ENCODE peak calls at places on chromosomes 2 and 18, in five cellular contexts. M is activated naive CD4-positive, alpha-beta T cell treated with Interleukin-2 at 50 U/mL for 16 hours; X is AG20443; G is GM12892; P is RKO. A is an unnamed sample.
A peak's percentile ranks its signal among the peaks of the same experiment; 100 is the strongest.

GRCh38 chr2:180709392-180710145 is 270.8 kb upstream of the UBE2E3 start:
- DNase-seq in X (no peak), M (no peak), G (no peak), P (no peak), A (no peak)

GRCh38 chr2:173963323-173963816 is 1.8 kb downstream of the SP3 start:
- DNase-seq in X (no peak), P (peak; percentile 81), M (peak; percentile 71), G (peak; percentile 19), A (no peak)

GRCh38 chr2:149924028-149924427 is 336.5 kb upstream of the MMADHC start:
- DNase-seq in G (no peak), M (no peak), X (peak; percentile 28), P (peak; percentile 30), A (no peak)

GRCh38 chr2:75560768-75561565 is at the start of gene EVA1A:
- DNase-seq in M (no peak), X (peak; percentile 78), P (no peak), G (peak; percentile 28), A (peak; percentile 87)

GRCh38 chr2:6067089-6067488 is 374.9 kb downstream of the SOX11 start:
- DNase-seq in G (no peak), X (no peak), P (no peak), M (no peak), A (no peak)

GRCh38 chr2:128377071-128377910 is 58.6 kb upstream of the HS6ST1 start:
- DNase-seq in M (no peak), G (no peak), X (no peak), P (no peak), A (no peak)

GRCh38 chr2:121036226-121036692 is 248.7 kb downstream of the TFCP2L1 start:
- DNase-seq in G (no peak), M (no peak), P (no peak), X (no peak), A (no peak)

GRCh38 chr2:30786923-30787685 is 20.1 kb downstream of the CAPN13 start:
- DNase-seq in G (no peak), M (no peak), X (no peak), P (no peak), A (peak; percentile 59)

GRCh38 chr2:219252570-219252899 is 508 bp upstream of the TUBA4B start:
- DNase-seq in X (no peak), G (no peak), M (peak; percentile 51), P (peak; percentile 35), A (no peak)

GRCh38 chr2:18559531-18559930 is 922 bp downstream of the RDH14 start:
- DNase-seq in G (no peak), P (peak; percentile 16), M (no peak), X (no peak), A (no peak)

GRCh38 chr2:205706769-205707375 is 24.6 kb downstream of the NRP2 start:
- DNase-seq in P (peak; percentile 22), X (peak; percentile 84), M (peak; percentile 26), G (peak; percentile 42), A (no peak)

GRCh38 chr2:53562407-53562806 is 205.2 kb upstream of the CHAC2 start:
- DNase-seq in G (no peak), X (no peak), P (no peak), M (no peak), A (no peak)

GRCh38 chr2:84971799-84972790 is 1.1 kb downstream of the KCMF1 start:
- DNase-seq in M (peak; percentile 70), X (peak; percentile 70), G (peak; percentile 47), P (peak; percentile 78), A (peak; percentile 88)

GRCh38 chr2:140600116-140600515 is 1530.7 kb downstream of the LRP1B start:
- DNase-seq in G (no peak), P (peak; percentile 68), M (no peak), X (no peak), A (no peak)

GRCh38 chr2:152508446-152508845 is 173.5 kb downstream of the FMNL2 start:
- DNase-seq in P (no peak), M (no peak), G (no peak), X (no peak), A (no peak)

GRCh38 chr2:14778015-14778414 is 145.5 kb downstream of the LRATD1 start:
- DNase-seq in P (peak; percentile 32), M (no peak), G (no peak), X (peak; percentile 59), A (no peak)

GRCh38 chr2:223043164-223043941 is 8.6 kb upstream of the KCNE4 start:
- DNase-seq in P (no peak), M (no peak), G (no peak), X (no peak), A (peak; percentile 36)

GRCh38 chr2:111701798-111702118 is 182.2 kb downstream of the ANAPC1 start:
- DNase-seq in G (no peak), X (no peak), M (no peak), P (no peak), A (no peak)

GRCh38 chr2:9394816-9395215 is 28.5 kb downstream of the ITGB1BP1 start:
- DNase-seq in P (no peak), X (no peak), M (no peak), G (no peak), A (no peak)

GRCh38 chr2:204971219-204971907 is 426.1 kb downstream of the PARD3B start:
- DNase-seq in G (no peak), X (no peak), M (no peak), P (no peak), A (no peak)

GRCh38 chr18:38077219-38077618 is 511.6 kb upstream of the CELF4 start:
- DNase-seq in G (no peak), M (no peak), P (peak; percentile 46), X (no peak), A (no peak)

GRCh38 chr18:78783564-78783960 is 196.1 kb upstream of the SALL3 start:
- DNase-seq in G (no peak), P (no peak), X (no peak), M (no peak), A (no peak)

GRCh38 chr2:101151141-101151858 is at the start of gene TBC1D8:
- DNase-seq in P (peak; percentile 80), G (peak; percentile 59), M (peak; percentile 63), X (peak; percentile 98), A (peak; percentile 93)

GRCh38 chr2:55618025-55618648 is 715 bp upstream of the PPP4R3B start:
- DNase-seq in M (no peak), X (peak; percentile 13), P (peak; percentile 34), G (no peak), A (no peak)

GRCh38 chr18:53322163-53322562 is 902.3 kb downstream of the MBD2 start:
- DNase-seq in G (no peak), X (no peak), P (no peak), M (no peak), A (no peak)

GRCh38 chr2:40395169-40396023 is 56.5 kb downstream of the SLC8A1 start:
- DNase-seq in G (no peak), P (no peak), X (no peak), M (no peak), A (no peak)

GRCh38 chr2:225411452-225411851 is 11.9 kb downstream of the NYAP2 start:
- DNase-seq in X (no peak), P (peak; percentile 1), G (no peak), M (no peak), A (no peak)

GRCh38 chr2:143398701-143399260 is 269.6 kb downstream of the ARHGAP15 start:
- DNase-seq in G (no peak), M (no peak), X (no peak), P (no peak), A (no peak)

GRCh38 chr2:31475692-31476091 is 61.1 kb upstream of the XDH start:
- DNase-seq in P (peak; percentile 22), M (no peak), X (peak; percentile 46), G (no peak), A (no peak)

GRCh38 chr2:152418688-152419087 is 83.7 kb downstream of the FMNL2 start:
- DNase-seq in P (no peak), G (no peak), M (no peak), X (no peak), A (no peak)

GRCh38 chr18:45997689-45998088 is 30.6 kb upstream of the EPG5 start:
- DNase-seq in G (peak; percentile 15), X (no peak), M (peak; percentile 34), P (no peak), A (peak; percentile 44)

GRCh38 chr2:96147593-96148201 is 2.5 kb upstream of the DUSP2 start:
- DNase-seq in M (no peak), P (no peak), G (no peak), X (no peak), A (no peak)

GRCh38 chr2:150391779-150392178 is 95.7 kb downstream of the RND3 start:
- DNase-seq in M (no peak), G (no peak), P (no peak), X (no peak), A (no peak)

GRCh38 chr2:183359867-183360266 is 235.6 kb downstream of the NUP35 start:
- DNase-seq in G (no peak), X (no peak), M (no peak), P (peak; percentile 16), A (no peak)

GRCh38 chr2:216713691-216714411 is 18.5 kb upstream of the IGFBP5 start:
- DNase-seq in X (peak; percentile 82), G (no peak), M (no peak), P (no peak), A (peak; percentile 86)

GRCh38 chr2:63047534-63048281 is 2.9 kb upstream of the OTX1 start:
- DNase-seq in G (no peak), X (peak; percentile 10), P (no peak), M (no peak), A (no peak)

GRCh38 chr2:186531257-186531775 is 45.3 kb downstream of the ZC3H15 start:
- DNase-seq in X (no peak), P (no peak), M (no peak), G (no peak), A (no peak)

A was measured in osteocyte.